ENCODE peak calls at places on chromosomes 1 and 21, in seven cellular contexts. L is stimulated activated CD8-positive, alpha-beta memory T cell treated with anti-CD3 and anti-CD28 coated beads, Interleukin-15, amount 100 ng/mL, for 4 hours; D is effector memory CD8-positive, alpha-beta T cell; W is stimulated activated naive B cell treated with anti-CD40 and anti-IgM and Interleukin-4, amounts not matched to agents 10 μg/mL and 1 μg/mL and 100 μg/mL, for 72 hours; X is mucosa of descending colon; V is IMR-90; R is activated CD8-positive, alpha-beta memory T cell treated with anti-CD3 and anti-CD28 coated beads, Interleukin-2, amount 50 U/mL, for 4 hours. Q is an unnamed sample.

GRCh38 chr21:43611598-43612369 is 47.5 kb downstream of the HSF2BP start:
- DNase-seq in L (no peak), D (no peak), W (no peak), X (peak), V (peak), R (no peak), Q (no peak)

GRCh38 chr1:196497824-196498223 is 110.4 kb downstream of the KCNT2 start:
- DNase-seq in L (no peak), D (no peak), W (no peak), X (no peak), V (no peak), R (no peak), Q (no peak)

GRCh38 chr21:45826733-45827692 is 154.6 kb upstream of the COL6A1 start:
- DNase-seq in L (no peak), D (no peak), W (no peak), X (no peak), V (no peak), R (no peak), Q (no peak)

GRCh38 chr21:36994501-36995189 is 11.9 kb upstream of the RIPPLY3 start:
- DNase-seq in L (no peak), D (no peak), W (no peak), X (no peak), V (no peak), R (no peak), Q (no peak)

GRCh38 chr1:76593614-76594013 is 273.7 kb upstream of the ST6GALNAC5 start:
- DNase-seq in L (no peak), D (no peak), W (no peak), X (no peak), V (no peak), R (no peak), Q (no peak)

GRCh38 chr1:235888119-235888643 is 21.5 kb upstream of the LYST start:
- DNase-seq in L (no peak), D (peak), W (peak), X (peak), V (no peak), R (peak), Q (no peak)

GRCh38 chr1:180917306-180918065 is 4.8 kb downstream of the KIAA1614 start:
- DNase-seq in L (no peak), D (no peak), W (no peak), X (no peak), V (peak), R (no peak), Q (no peak)

GRCh38 chr1:17419626-17420328 is 19.7 kb downstream of the RCC2 start:
- DNase-seq in L (peak), D (peak), W (peak), X (peak), V (peak), R (peak), Q (no peak)

GRCh38 chr21:35346697-35347096 is 297.6 kb upstream of the RUNX1 start:
- DNase-seq in L (no peak), D (no peak), W (no peak), X (no peak), V (no peak), R (no peak), Q (no peak)

GRCh38 chr1:36093226-36093625 is 4.5 kb downstream of the ADPRS start:
- DNase-seq in L (no peak), D (no peak), W (no peak), X (no peak), V (no peak), R (no peak), Q (no peak)

GRCh38 chr1:236024655-236025054 is 40.2 kb downstream of the NID1 start:
- DNase-seq in L (no peak), D (no peak), W (no peak), X (no peak), V (no peak), R (no peak), Q (no peak)

GRCh38 chr1:46553506-46553905 is 2.1 kb upstream of the KNCN start:
- DNase-seq in L (no peak), D (no peak), W (no peak), X (no peak), V (no peak), R (no peak), Q (no peak)

GRCh38 chr1:5745776-5746610 is 246.2 kb downstream of the NPHP4 start:
- DNase-seq in L (peak), D (peak), W (peak), X (peak), V (peak), R (peak), Q (peak)

GRCh38 chr1:221832617-221833016 is 90.7 kb upstream of the DUSP10 start:
- DNase-seq in L (no peak), D (no peak), W (no peak), X (no peak), V (no peak), R (no peak), Q (no peak)

GRCh38 chr21:42219606-42220137 is 732 bp downstream of the ABCG1 start:
- DNase-seq in L (no peak), D (no peak), W (no peak), X (no peak), V (peak), R (no peak), Q (no peak)

GRCh38 chr1:88175120-88175630 is 508.9 kb upstream of the PKN2 start:
- DNase-seq in L (no peak), D (no peak), W (no peak), X (no peak), V (no peak), R (no peak), Q (no peak)

GRCh38 chr1:36539526-36539925 is 56.8 kb upstream of the CSF3R start:
- DNase-seq in L (no peak), D (no peak), W (no peak), X (no peak), V (no peak), R (no peak), Q (no peak)

GRCh38 chr1:244304156-244304555 is 147.6 kb downstream of the ADSS2 start:
- DNase-seq in L (no peak), D (no peak), W (no peak), X (no peak), V (no peak), R (no peak), Q (no peak)

GRCh38 chr1:77824083-77824482 is 44.6 kb downstream of the MIGA1 start:
- DNase-seq in L (no peak), D (no peak), W (no peak), X (no peak), V (peak), R (no peak), Q (no peak)

GRCh38 chr1:174874337-174875053 is 125.3 kb upstream of the CACYBP start:
- DNase-seq in L (no peak), D (no peak), W (peak), X (peak), V (no peak), R (no peak), Q (no peak)

GRCh38 chr1:71785470-71785869 is 496.9 kb downstream of the NEGR1 start:
- DNase-seq in L (no peak), D (no peak), W (no peak), X (no peak), V (no peak), R (no peak), Q (no peak)

GRCh38 chr1:54796902-54797301 is 4.2 kb downstream of the TTC22 start:
- DNase-seq in L (no peak), D (no peak), W (no peak), X (no peak), V (no peak), R (no peak), Q (no peak)

GRCh38 chr21:25845729-25846256 is 111.0 kb downstream of the GABPA start:
- DNase-seq in L (no peak), D (no peak), W (no peak), X (no peak), V (peak), R (no peak), Q (no peak)

GRCh38 chr1:37553598-37553926 is 531 bp downstream of the SNIP1 start:
- DNase-seq in L (no peak), D (no peak), W (no peak), X (no peak), V (no peak), R (no peak), Q (no peak)

GRCh38 chr1:228081578-228082259 is 789 bp upstream of the ARF1 start:
- DNase-seq in L (no peak), D (no peak), W (no peak), X (no peak), V (no peak), R (peak), Q (no peak)

GRCh38 chr1:214086945-214087344 is 99.2 kb downstream of the PROX1 start:
- DNase-seq in L (no peak), D (no peak), W (no peak), X (no peak), V (no peak), R (no peak), Q (no peak)

GRCh38 chr1:211336775-211337174 is 10.1 kb downstream of the TRAF5 start:
- DNase-seq in L (no peak), D (no peak), W (no peak), X (peak), V (no peak), R (no peak), Q (no peak)

GRCh38 chr1:68321084-68321685 is 88.9 kb upstream of the WLS start:
- DNase-seq in L (no peak), D (no peak), W (no peak), X (peak), V (peak), R (no peak), Q (no peak)

Q was measured in Panc1.